ENCODE peak calls at places on chromosomes 3 and 15, in ten cellular contexts. G is T-helper 1 cell, I is left colon, T is skeletal muscle cell, P is endothelial cell, J is fibroblast of mammary gland, F is A172, V is stromal cell of bone marrow, H is H4, M is A673. A is an unnamed sample.

GRCh38 chr3:51311055-51311454 is 74.0 kb upstream of the MANF start:
- DNase-seq in T (no peak), G (no peak), J (peak), I (no peak), V (peak), H (no peak), M (peak), P (no peak), F (peak), A (no peak)

GRCh38 chr3:62872318-62872717 is 2.9 kb downstream of the CADPS start:
- DNase-seq in J (no peak), G (no peak), I (no peak), T (no peak), M (no peak), H (no peak), P (no peak), V (no peak), F (no peak), A (no peak)

GRCh38 chr15:88834211-88834812 is 31.1 kb downstream of the ACAN start:
- DNase-seq in P (peak), I (peak), J (peak), M (peak), T (peak), H (peak), F (peak), G (no peak), V (peak), A (no peak)

GRCh38 chr3:10883478-10884234 is 67.6 kb downstream of the SLC6A11 start:
- DNase-seq in P (peak), T (no peak), H (peak), F (peak), I (peak), M (peak), G (no peak), V (no peak), J (peak), A (no peak)

GRCh38 chr3:49359623-49360022 is 1.5 kb upstream of the GPX1 start:
- DNase-seq in V (no peak), P (no peak), T (no peak), I (no peak), F (peak), G (no peak), H (no peak), J (peak), M (no peak), A (no peak)

GRCh38 chr15:42137461-42138261 is 18.8 kb downstream of the PLA2G4F start:
- DNase-seq in T (peak), J (peak), V (peak), F (peak), G (no peak), M (peak), H (peak), P (peak), I (no peak), A (no peak)

GRCh38 chr3:87435926-87436630 is 159.7 kb upstream of the POU1F1 start:
- DNase-seq in I (no peak), T (no peak), V (no peak), H (no peak), F (no peak), J (no peak), P (no peak), M (no peak), G (no peak), A (no peak)

GRCh38 chr15:100254694-100255093 is 87.1 kb downstream of the ADAMTS17 start:
- DNase-seq in V (no peak), H (no peak), M (no peak), P (no peak), G (no peak), J (no peak), I (no peak), F (no peak), T (no peak), A (peak)

GRCh38 chr3:124972457-124972856 is 37.9 kb upstream of the MUC13 start:
- DNase-seq in I (peak), J (no peak), T (no peak), F (no peak), G (no peak), H (no peak), M (no peak), P (no peak), V (no peak), A (peak)

GRCh38 chr15:67137319-67137718 is 71.9 kb downstream of the SMAD3 start:
- DNase-seq in T (no peak), H (no peak), G (no peak), M (no peak), P (no peak), J (no peak), I (no peak), F (no peak), V (no peak), A (no peak)

GRCh38 chr15:50012790-50013189 is 106.2 kb downstream of the ATP8B4 start:
- DNase-seq in F (no peak), G (no peak), H (no peak), M (no peak), T (no peak), I (no peak), V (no peak), P (no peak), J (no peak), A (no peak)

GRCh38 chr3:16550676-16551341 is 37.3 kb upstream of the RFTN1 start:
- DNase-seq in M (peak), H (peak), F (peak), T (peak), P (peak), I (peak), J (peak), G (peak), V (peak), A (no peak)

GRCh38 chr3:126845910-126846309 is 137.0 kb upstream of the PLXNA1 start:
- DNase-seq in T (no peak), P (no peak), M (no peak), V (no peak), I (no peak), H (no peak), F (no peak), G (no peak), J (no peak), A (no peak)

GRCh38 chr3:45123030-45123429 is 23.1 kb downstream of the CDCP1 start:
- DNase-seq in P (no peak), G (no peak), V (peak), I (no peak), F (peak), T (peak), H (peak), J (peak), M (no peak), A (no peak)

GRCh38 chr15:64224508-64224907 is 61.7 kb upstream of the PPIB start:
- DNase-seq in T (peak), G (no peak), F (no peak), P (no peak), V (peak), M (peak), I (peak), J (peak), H (peak), A (no peak)

GRCh38 chr15:38874464-38874863 is 309.9 kb upstream of the RASGRP1 start:
- DNase-seq in G (no peak), H (no peak), M (no peak), F (no peak), V (no peak), P (no peak), J (no peak), T (no peak), I (no peak), A (no peak)

GRCh38 chr3:1828519-1828918 is 270.1 kb upstream of the CNTN4 start:
- DNase-seq in J (no peak), I (no peak), V (no peak), P (no peak), F (no peak), T (no peak), G (no peak), M (no peak), H (no peak), A (no peak)

GRCh38 chr3:51340311-51340829 is 44.7 kb upstream of the MANF start:
- DNase-seq in J (peak), M (peak), H (peak), I (no peak), P (no peak), F (peak), V (peak), T (peak), G (no peak), A (peak)

GRCh38 chr15:48927181-48927580 is 36.5 kb downstream of the SHC4 start:
- DNase-seq in T (no peak), J (no peak), V (no peak), I (no peak), F (no peak), P (no peak), H (no peak), G (no peak), M (no peak), A (no peak)

GRCh38 chr3:125482406-125482805 is 37.6 kb downstream of the SNX4 start:
- DNase-seq in I (no peak), F (no peak), T (no peak), H (no peak), G (no peak), M (no peak), V (no peak), P (no peak), J (no peak), A (no peak)

GRCh38 chr3:8757551-8758518 is 11.6 kb downstream of the OXTR start:
- DNase-seq in P (no peak), I (no peak), J (peak), M (no peak), H (peak), G (no peak), T (peak), V (peak), F (peak), A (no peak)

GRCh38 chr3:30073622-30074021 is 532.8 kb upstream of the TGFBR2 start:
- DNase-seq in J (peak), I (peak), F (peak), G (no peak), V (no peak), M (peak), T (peak), P (no peak), H (peak), A (no peak)

GRCh38 chr3:183018416-183019192 is 38.3 kb upstream of the DCUN1D1 start:
- DNase-seq in I (no peak), P (no peak), V (no peak), J (no peak), M (peak), T (no peak), F (no peak), G (no peak), H (no peak), A (no peak)

GRCh38 chr3:16528581-16528993 is 15.1 kb upstream of the RFTN1 start:
- DNase-seq in M (no peak), J (peak), T (peak), F (no peak), P (no peak), G (no peak), V (peak), H (no peak), I (no peak), A (no peak)

GRCh38 chr3:18420584-18420983 is 4.6 kb downstream of the SATB1 start:
- DNase-seq in V (no peak), H (no peak), F (no peak), J (no peak), T (no peak), P (no peak), G (no peak), I (no peak), M (no peak), A (no peak)

GRCh38 chr15:82040862-82041261 is 5.0 kb downstream of the MEX3B start:
- DNase-seq in P (no peak), V (no peak), M (no peak), G (no peak), F (no peak), J (no peak), I (peak), T (no peak), H (no peak), A (no peak)

GRCh38 chr15:91302588-91303439 is 202.8 kb downstream of the SV2B start:
- DNase-seq in P (peak), M (peak), I (peak), G (no peak), T (peak), V (peak), F (peak), H (peak), J (peak), A (peak)

GRCh38 chr3:64449026-64449425 is 223.8 kb upstream of the PRICKLE2 start:
- DNase-seq in P (no peak), F (no peak), H (no peak), M (no peak), T (no peak), J (no peak), I (no peak), V (no peak), G (no peak), A (no peak)